ENCODE peak calls at places on chromosomes 13 and 19, in five cellular contexts. One of them, this sample, is unnamed.

GRCh38 chr13:37011002-37011401 is 10.4 kb downstream of the EXOSC8 start:
- DNase-seq in ovary: no peak
- DNase-seq in heart left ventricle: no peak
- DNase-seq in breast epithelium: no peak
- DNase-seq in Peyer's patch: no peak
- DNase-seq in this sample: no peak

GRCh38 chr13:94318418-94318817 is 161.1 kb downstream of the DCT start:
- DNase-seq in ovary: no peak
- DNase-seq in heart left ventricle: no peak
- DNase-seq in breast epithelium: no peak
- DNase-seq in Peyer's patch: no peak
- DNase-seq in this sample: no peak

GRCh38 chr19:44345969-44346368 is 10.5 kb downstream of the ZNF112 start:
- DNase-seq in ovary: no peak
- DNase-seq in heart left ventricle: no peak
- DNase-seq in breast epithelium: no peak
- DNase-seq in Peyer's patch: no peak
- DNase-seq in this sample: no peak

GRCh38 chr19:6417713-6418561 is 6.7 kb downstream of the KHSRP start:
- DNase-seq in ovary: peak; percentile 45
- DNase-seq in heart left ventricle: no peak
- DNase-seq in breast epithelium: no peak
- DNase-seq in Peyer's patch: no peak
- DNase-seq in this sample: peak; percentile 78

GRCh38 chr19:48627211-48627864 is 8.0 kb downstream of the SPHK2 start:
- DNase-seq in ovary: peak; percentile 41
- DNase-seq in heart left ventricle: no peak
- DNase-seq in breast epithelium: no peak
- DNase-seq in Peyer's patch: peak; percentile 77
- DNase-seq in this sample: no peak

GRCh38 chr19:50519006-50519575 is 5.4 kb upstream of the ASPDH start:
- DNase-seq in ovary: no peak
- DNase-seq in heart left ventricle: no peak
- DNase-seq in breast epithelium: no peak
- DNase-seq in Peyer's patch: no peak
- DNase-seq in this sample: no peak

GRCh38 chr19:17889609-17890214 is 18.0 kb downstream of the SLC5A5 start:
- DNase-seq in ovary: peak; percentile 43
- DNase-seq in heart left ventricle: no peak
- DNase-seq in breast epithelium: no peak
- DNase-seq in Peyer's patch: no peak
- DNase-seq in this sample: peak; percentile 52

GRCh38 chr13:60572003-60572792 is 175.2 kb downstream of the TDRD3 start:
- DNase-seq in ovary: no peak
- DNase-seq in heart left ventricle: no peak
- DNase-seq in breast epithelium: no peak
- DNase-seq in Peyer's patch: no peak
- DNase-seq in this sample: no peak

GRCh38 chr19:46015080-46015960 is 7.5 kb downstream of the PGLYRP1 start:
- DNase-seq in ovary: peak; percentile 48
- DNase-seq in heart left ventricle: peak; percentile 37
- DNase-seq in breast epithelium: peak; percentile 67
- DNase-seq in Peyer's patch: peak; percentile 87
- DNase-seq in this sample: peak; percentile 54

GRCh38 chr19:51695088-51695487 is 2.0 kb downstream of the SPACA6 start:
- DNase-seq in ovary: no peak
- DNase-seq in heart left ventricle: no peak
- DNase-seq in breast epithelium: no peak
- DNase-seq in Peyer's patch: no peak
- DNase-seq in this sample: no peak

GRCh38 chr13:95239293-95239692 is 62.0 kb downstream of the ABCC4 start:
- DNase-seq in ovary: no peak
- DNase-seq in heart left ventricle: no peak
- DNase-seq in breast epithelium: no peak
- DNase-seq in Peyer's patch: no peak
- DNase-seq in this sample: no peak

GRCh38 chr13:46058268-46058667 is 5.7 kb upstream of the ZC3H13 start:
- DNase-seq in ovary: no peak
- DNase-seq in heart left ventricle: no peak
- DNase-seq in breast epithelium: no peak
- DNase-seq in Peyer's patch: no peak
- DNase-seq in this sample: no peak

GRCh38 chr19:28103916-28104315 is 1109.0 kb downstream of the UQCRFS1 start:
- DNase-seq in ovary: no peak
- DNase-seq in heart left ventricle: no peak
- DNase-seq in breast epithelium: no peak
- DNase-seq in Peyer's patch: no peak
- DNase-seq in this sample: no peak

GRCh38 chr13:41658057-41658642 is 200.8 kb downstream of the RGCC start:
- DNase-seq in ovary: no peak
- DNase-seq in heart left ventricle: no peak
- DNase-seq in breast epithelium: no peak
- DNase-seq in Peyer's patch: no peak
- DNase-seq in this sample: peak; percentile 7

GRCh38 chr19:29378543-29379105 is 147.2 kb upstream of the VSTM2B start:
- DNase-seq in ovary: no peak
- DNase-seq in heart left ventricle: no peak
- DNase-seq in breast epithelium: peak; percentile 3
- DNase-seq in Peyer's patch: peak; percentile 3
- DNase-seq in this sample: no peak

DNA sequence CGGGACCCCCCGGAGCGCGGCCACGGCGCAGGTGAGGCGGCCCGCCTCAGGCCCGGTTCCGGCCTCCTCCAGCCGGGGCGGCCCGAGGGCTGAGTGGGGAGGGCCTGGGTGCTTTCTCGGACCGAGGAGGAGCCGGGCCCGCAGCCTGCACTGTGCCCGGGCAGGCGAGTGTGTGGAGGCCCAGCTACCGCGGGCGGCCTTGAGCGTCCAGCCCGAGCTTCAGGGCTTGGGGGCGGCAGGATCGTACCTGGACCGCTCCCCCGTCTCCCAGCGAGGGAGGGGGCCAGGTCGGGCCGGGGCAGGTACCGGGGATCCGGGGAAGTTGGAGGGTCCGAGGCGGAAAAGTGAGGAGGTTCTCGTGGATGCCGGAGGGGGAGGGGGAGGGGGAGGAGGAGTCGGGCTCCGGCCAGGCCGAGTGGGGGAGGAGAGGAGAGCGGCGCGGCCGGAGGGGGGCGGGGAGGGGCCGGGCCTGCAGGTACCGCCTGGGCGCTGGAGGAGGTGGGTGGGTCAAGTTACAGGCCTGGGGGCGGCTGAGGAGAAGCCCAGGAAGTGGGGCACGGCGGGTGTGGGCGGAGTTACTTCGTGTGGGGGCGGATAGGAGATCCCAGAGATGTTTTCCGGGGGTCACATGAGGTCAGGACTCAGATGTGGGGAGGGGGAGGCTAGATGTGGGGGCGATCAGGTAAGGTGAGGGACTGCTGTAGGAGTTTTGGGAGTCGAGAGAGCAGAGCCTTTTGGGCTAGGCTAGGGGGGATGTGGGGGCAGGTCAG is 545 bp downstream of the NACC1 start:
- DNase-seq in ovary: peak; percentile 72
- DNase-seq in heart left ventricle: peak; percentile 38
- DNase-seq in breast epithelium: no peak
- DNase-seq in Peyer's patch: peak; percentile 65
- DNase-seq in this sample: peak; percentile 47
- TF ChIP-seq POLR2A in ovary: no peak
- TF ChIP-seq POLR2A in heart left ventricle: no peak
- TF ChIP-seq POLR2A in breast epithelium: no peak
- TF ChIP-seq POLR2A in Peyer's patch: no peak
- TF ChIP-seq POLR2A in this sample: no peak

DNA sequence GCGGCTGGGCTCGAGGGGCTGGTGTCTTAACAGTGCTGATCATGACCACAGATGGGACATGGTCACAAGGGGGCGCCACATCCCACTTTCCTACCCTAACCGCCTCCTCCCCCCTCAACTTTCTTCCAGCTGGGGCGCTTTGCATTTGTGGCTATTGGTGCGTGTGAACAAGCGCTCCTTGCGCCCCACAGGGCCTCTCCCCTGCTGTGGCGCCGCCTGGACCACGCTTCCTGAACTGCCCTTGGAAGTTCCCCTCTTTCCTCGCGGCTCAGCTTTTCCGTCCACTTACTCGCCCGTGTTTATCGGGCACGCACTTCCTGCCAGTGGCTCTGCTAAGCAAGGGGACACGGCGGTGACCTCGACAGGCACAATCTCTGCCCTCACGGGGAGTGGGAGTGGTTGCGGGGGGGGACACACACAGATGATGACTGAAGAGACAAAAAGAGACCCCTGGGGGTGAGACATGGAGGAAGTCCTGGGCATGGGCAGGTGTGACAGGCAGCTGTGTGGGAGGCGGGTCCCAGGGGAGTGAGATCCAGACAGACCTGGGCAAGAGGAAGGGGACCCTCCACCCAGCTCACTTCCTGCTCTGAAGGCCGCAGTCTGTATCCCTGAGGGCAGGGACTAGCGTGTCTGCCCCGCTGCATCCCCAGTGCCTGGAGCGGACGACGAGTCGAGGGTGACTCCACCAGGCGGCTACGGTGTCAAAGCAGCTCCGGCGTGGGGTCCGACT is 40.3 kb downstream of the ZNF787 start:
- DNase-seq in ovary: peak; percentile 71
- DNase-seq in heart left ventricle: peak; percentile 76
- DNase-seq in breast epithelium: peak; percentile 65
- DNase-seq in Peyer's patch: peak; percentile 83
- DNase-seq in this sample: peak; percentile 92
- H3K4me3 ChIP-seq in ovary: no peak overlapping the region
- H3K4me3 ChIP-seq in heart left ventricle: peak overlapping the region; percentile 59
- H3K4me3 ChIP-seq in breast epithelium: peak overlapping the region; percentile 32
- H3K4me3 ChIP-seq in Peyer's patch: peak overlapping the region; percentile 47
- H3K4me3 ChIP-seq in this sample: no peak overlapping the region

DNA sequence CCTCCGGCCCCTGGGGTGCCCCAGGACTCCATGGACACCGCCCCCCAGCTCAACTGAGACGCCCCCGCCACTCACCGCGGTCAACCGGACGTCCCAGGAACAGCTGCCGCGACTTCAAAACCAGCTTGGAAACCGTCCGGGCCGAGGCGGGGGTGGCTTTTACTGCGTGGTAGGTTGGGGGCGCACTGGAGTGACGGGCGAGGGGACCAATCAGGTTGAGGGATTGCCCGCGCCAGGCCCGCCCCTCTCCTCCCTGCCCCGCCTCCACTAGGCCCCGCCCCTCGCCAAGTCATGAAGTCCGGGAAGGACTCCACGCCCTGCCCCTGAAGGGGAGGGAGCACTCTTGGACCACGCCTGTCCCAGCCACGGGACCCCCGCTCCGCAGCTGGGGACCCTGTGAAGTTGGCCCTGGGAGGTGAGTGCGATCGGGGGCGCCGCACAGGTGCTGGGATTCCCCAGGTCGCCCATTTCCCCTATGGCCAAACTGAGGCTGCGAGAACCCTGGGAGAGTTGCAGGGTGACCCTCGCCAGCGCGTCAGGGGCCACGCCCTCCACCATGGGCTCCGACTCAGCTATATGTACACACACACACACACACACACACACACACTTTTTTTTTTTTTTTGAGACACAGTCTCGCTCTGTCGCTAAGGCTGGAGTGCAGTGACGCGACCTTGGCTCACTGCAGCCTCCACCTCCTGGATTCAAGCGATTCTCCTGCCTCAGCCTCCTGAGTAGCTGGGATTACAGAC is at the start of gene PLIN3:
- DNase-seq in ovary: peak; percentile 98
- DNase-seq in heart left ventricle: peak; percentile 97
- DNase-seq in breast epithelium: peak; percentile 97
- DNase-seq in Peyer's patch: peak; percentile 99
- DNase-seq in this sample: peak; percentile 99
- TF ChIP-seq POLR2A in ovary: peak; percentile 48
- TF ChIP-seq POLR2A in heart left ventricle: peak; percentile 66
- TF ChIP-seq POLR2A in breast epithelium: no peak
- TF ChIP-seq POLR2A in Peyer's patch: peak; percentile 77
- TF ChIP-seq POLR2A in this sample: peak; percentile 90

DNA sequence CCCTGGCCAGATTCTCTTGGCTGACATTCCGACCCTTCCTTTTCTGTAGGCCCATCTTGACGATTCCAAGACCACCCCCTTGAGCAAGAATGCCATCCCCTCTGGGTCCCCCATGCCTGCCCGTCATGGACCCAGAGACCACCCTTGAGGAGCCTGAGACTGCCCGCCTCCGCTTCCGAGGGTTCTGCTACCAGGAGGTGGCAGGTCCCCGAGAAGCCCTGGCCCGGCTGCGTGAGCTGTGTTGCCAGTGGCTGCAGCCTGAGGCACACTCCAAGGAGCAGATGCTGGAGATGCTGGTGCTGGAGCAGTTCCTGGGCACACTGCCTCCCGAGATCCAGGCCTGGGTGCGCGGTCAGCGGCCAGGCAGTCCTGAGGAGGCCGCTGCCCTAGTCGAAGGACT is 978 bp downstream of the ZNF446 start:
- DNase-seq in ovary: no peak
- DNase-seq in heart left ventricle: no peak
- DNase-seq in breast epithelium: no peak
- DNase-seq in Peyer's patch: no peak
- DNase-seq in this sample: no peak
- H3K4me3 ChIP-seq in ovary: no peak overlapping the region
- H3K4me3 ChIP-seq in heart left ventricle: peak overlapping the region; percentile 73
- H3K4me3 ChIP-seq in breast epithelium: no peak overlapping the region
- H3K4me3 ChIP-seq in Peyer's patch: no peak overlapping the region
- H3K4me3 ChIP-seq in this sample: no peak overlapping the region

DNA sequence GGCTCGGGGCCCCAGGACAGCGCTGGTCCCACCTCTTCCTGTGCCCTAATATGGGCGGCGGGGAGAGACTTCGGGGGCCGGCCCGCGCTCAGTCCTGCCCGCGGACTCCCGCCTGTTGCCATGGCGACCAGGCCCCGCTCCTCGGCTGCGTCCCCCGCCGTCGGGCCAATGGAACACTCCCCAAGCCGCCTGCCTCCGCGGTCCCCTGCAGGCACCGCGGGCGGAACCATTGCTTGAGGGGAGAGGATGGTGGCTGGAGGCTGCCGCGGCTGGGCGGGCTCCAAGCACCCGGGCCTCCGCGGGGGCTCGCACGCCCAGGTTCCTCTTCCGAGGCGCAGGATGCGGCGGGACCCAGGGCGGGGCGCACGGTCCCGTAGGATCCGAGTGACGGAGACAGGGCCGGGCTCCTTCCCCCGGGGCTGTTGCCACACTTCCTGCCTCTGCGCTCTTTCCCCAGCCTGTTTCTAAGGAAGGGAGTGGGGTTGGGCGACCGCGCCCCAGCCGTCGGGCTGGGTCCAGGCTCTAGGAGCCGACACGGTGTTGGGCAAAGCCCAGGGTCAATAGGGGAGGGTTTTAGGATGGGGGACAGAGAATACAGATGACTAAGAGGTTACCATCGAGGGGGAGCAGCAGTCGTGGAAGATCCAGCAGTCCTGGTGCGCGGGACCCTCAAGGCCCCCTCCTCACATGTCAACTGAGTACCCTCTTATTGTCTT is 1.2 kb upstream of the JUNB start:
- DNase-seq in ovary: peak; percentile 97
- DNase-seq in heart left ventricle: peak; percentile 98
- DNase-seq in breast epithelium: peak; percentile 96
- DNase-seq in Peyer's patch: peak; percentile 95
- DNase-seq in this sample: peak; percentile 99
- TF ChIP-seq POLR2A in ovary: peak; percentile 95
- TF ChIP-seq POLR2A in heart left ventricle: peak; percentile 83
- TF ChIP-seq POLR2A in breast epithelium: peak; percentile 96
- TF ChIP-seq POLR2A in Peyer's patch: peak; percentile 98
- TF ChIP-seq POLR2A in this sample: peak; percentile 91

GRCh38 chr19:11479470-11480080 is 1.3 kb downstream of the ELAVL3 start:
- DNase-seq in ovary: no peak
- DNase-seq in heart left ventricle: no peak
- DNase-seq in breast epithelium: no peak
- DNase-seq in Peyer's patch: peak; percentile 57
- DNase-seq in this sample: no peak
- H3K4me3 ChIP-seq in ovary: no peak overlapping the region
- H3K4me3 ChIP-seq in heart left ventricle: peak overlapping the region; percentile 34
- H3K4me3 ChIP-seq in breast epithelium: no peak overlapping the region
- H3K4me3 ChIP-seq in Peyer's patch: peak overlapping the region; percentile 9
- H3K4me3 ChIP-seq in this sample: no peak overlapping the region